ENCODE peak calls at places on chromosomes 4 and X, in four cellular contexts. L is endothelial cell of umbilical vein, F is GM23338, H is body of pancreas. X is an unnamed sample.
A peak's percentile ranks its signal among the peaks of the same experiment; 100 is the strongest.

GRCh38 chr4:18689308-18689915 is 667.9 kb upstream of the LCORL start:
- DNase-seq in F (peak; percentile 79), L (peak; percentile 77), H (peak; percentile 53), X (peak; percentile 88)

GRCh38 chr4:138184881-138185280 is 57.3 kb downstream of the SLC7A11 start:
- DNase-seq in H (no peak), F (no peak), L (no peak), X (no peak)

GRCh38 chr4:40934671-40935070 is 184.9 kb downstream of the NSUN7 start:
- DNase-seq in H (no peak), F (peak; percentile 38), L (no peak), X (peak; percentile 61)

GRCh38 chrX:96314974-96315373 is 369.7 kb upstream of the DIAPH2 start:
- DNase-seq in F (no peak), L (peak; percentile 1), H (no peak), X (no peak)

GRCh38 chrX:12804655-12805054 is 13.4 kb downstream of the PRPS2 start:
- DNase-seq in F (no peak), L (no peak), H (no peak), X (no peak)

GRCh38 chr4:82372502-82372873 is 1.3 kb downstream of the HNRNPD start:
- DNase-seq in L (peak; percentile 35), H (peak; percentile 40), F (peak; percentile 62), X (peak; percentile 63)

GRCh38 chrX:1444896-1445480 is 7.7 kb downstream of the ASMTL start:
- DNase-seq in H (peak; percentile 2), F (no peak), L (no peak), X (peak; percentile 26)

GRCh38 chr4:82461710-82462109 is 31.3 kb downstream of the ENOPH1 start:
- DNase-seq in H (no peak), L (no peak), F (no peak), X (no peak)

GRCh38 chrX:44898411-44899221 is 25.6 kb downstream of the KDM6A start:
- DNase-seq in F (no peak), H (peak; percentile 21), L (no peak), X (peak; percentile 48)

GRCh38 chrX:29542147-29542546 is 673.2 kb upstream of the MAGEB2 start:
- DNase-seq in F (no peak), H (no peak), L (no peak), X (no peak)

GRCh38 chrX:45714864-45715263 is 514.2 kb upstream of the DIPK2B start:
- DNase-seq in F (no peak), H (no peak), L (peak; percentile 81), X (no peak)

GRCh38 chr4:152392079-152392478 is 143.8 kb downstream of the FBXW7 start:
- DNase-seq in H (no peak), F (no peak), L (no peak), X (no peak)

GRCh38 chrX:9573282-9574106 is 108.6 kb downstream of the TBL1X start:
- DNase-seq in H (peak; percentile 39), L (no peak), F (peak; percentile 38), X (peak; percentile 47)

GRCh38 chr4:113531572-113531971 is 230.0 kb downstream of the CAMK2D start:
- DNase-seq in L (no peak), H (no peak), F (no peak), X (no peak)

GRCh38 chrX:47413179-47413594 is 42.8 kb downstream of the ZNF157 start:
- DNase-seq in H (no peak), L (no peak), F (no peak), X (no peak)

GRCh38 chr4:25563071-25563564 is 92.5 kb upstream of the SLC34A2 start:
- DNase-seq in H (no peak), F (no peak), L (no peak), X (peak; percentile 36)

GRCh38 chr4:69095301-69095731 is 958 bp upstream of the UGT2B7 start:
- DNase-seq in H (no peak), F (no peak), L (peak; percentile 90), X (no peak)

GRCh38 chr4:187208641-187209040 is 485.0 kb upstream of the FAT1 start:
- DNase-seq in F (no peak), H (no peak), L (no peak), X (no peak)

GRCh38 chr4:109671350-109671749 is 31.9 kb downstream of the CASP6 start:
- DNase-seq in F (no peak), L (no peak), H (no peak), X (no peak)

GRCh38 chrX:9291666-9292065 is 173.2 kb upstream of the TBL1X start:
- DNase-seq in H (no peak), F (peak; percentile 73), L (no peak), X (peak; percentile 79)

GRCh38 chr4:67700119-67700873 is 659 bp downstream of the UBA6 start:
- DNase-seq in L (no peak), H (no peak), F (no peak), X (no peak)

GRCh38 chr4:21211836-21212235 is 511.6 kb downstream of the PACRGL start:
- DNase-seq in H (no peak), F (no peak), L (no peak), X (no peak)

DNA sequence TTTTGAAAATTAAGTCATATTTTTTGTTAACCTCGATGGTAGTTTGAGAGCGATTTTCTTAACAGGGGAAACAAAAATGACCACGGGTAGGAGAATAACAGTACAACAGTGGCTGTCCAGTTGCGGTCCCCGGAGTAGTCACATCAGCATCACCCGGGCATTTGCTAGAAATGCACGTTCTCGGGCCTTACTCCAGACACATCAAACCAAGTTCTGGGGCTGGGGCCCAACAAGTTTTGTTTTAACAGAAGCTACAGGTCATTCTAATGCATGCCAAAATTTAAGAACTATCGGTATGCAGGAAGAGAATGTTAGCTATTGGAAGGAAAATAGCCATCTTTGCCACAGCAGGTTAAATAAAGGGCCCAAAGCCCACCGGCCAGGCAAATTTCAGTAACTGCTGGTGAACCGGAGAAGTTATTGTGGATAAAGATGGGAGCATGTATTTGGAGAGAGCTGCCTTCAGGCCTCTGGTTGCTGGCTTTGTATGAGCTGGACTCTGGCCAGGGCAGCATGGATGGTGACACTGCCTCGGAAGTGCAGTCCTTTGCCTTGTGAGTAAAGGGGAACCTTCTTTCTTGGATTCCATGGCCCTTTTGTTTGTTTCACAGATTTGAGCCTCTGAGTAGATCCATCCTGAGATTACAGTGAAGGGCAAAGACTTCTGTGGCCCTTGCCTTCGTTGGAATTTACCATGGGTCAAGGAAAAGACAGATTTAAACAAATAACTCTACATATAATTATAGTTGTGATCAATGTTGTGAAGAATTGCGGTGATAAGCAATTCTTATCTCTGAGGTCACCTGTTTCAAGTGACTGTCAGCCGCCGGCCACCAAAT is 62.1 kb downstream of the TBC1D14 start:
- DNase-seq in H (no peak), F (no peak), L (no peak), X (no peak)
- H3K27ac ChIP-seq in H (no peak overlapping the region), F (peak overlapping the region; percentile 96), L (no peak overlapping the region), X (no peak overlapping the region)

GRCh38 chr4:76449362-76449767 is 14.3 kb downstream of the SHROOM3 start:
- DNase-seq in L (peak; percentile 94), F (no peak), H (no peak), X (no peak)
- H3K27ac ChIP-seq in L (peak overlapping the region; percentile 12), F (no peak overlapping the region), H (peak overlapping the region; percentile 70), X (peak overlapping the region; percentile 86)

GRCh38 chrX:106680716-106681115 is 45.8 kb upstream of the RNF128 start:
- DNase-seq in H (no peak), L (no peak), F (no peak), X (no peak)
- H3K27ac ChIP-seq in H (no peak overlapping the region), L (no peak overlapping the region), F (no peak overlapping the region), X (no peak overlapping the region)

GRCh38 chrX:37781808-37782207 is 1.9 kb downstream of the CYBB start:
- DNase-seq in F (no peak), H (no peak), L (peak; percentile 1), X (no peak)

GRCh38 chrX:37779857-37780256 is at the start of gene CYBB:
- DNase-seq in H (no peak), F (no peak), L (no peak), X (no peak)

GRCh38 chrX:37776987-37777325 is 2.9 kb upstream of the CYBB start:
- DNase-seq in F (no peak), L (no peak), H (no peak), X (no peak)

DNA sequence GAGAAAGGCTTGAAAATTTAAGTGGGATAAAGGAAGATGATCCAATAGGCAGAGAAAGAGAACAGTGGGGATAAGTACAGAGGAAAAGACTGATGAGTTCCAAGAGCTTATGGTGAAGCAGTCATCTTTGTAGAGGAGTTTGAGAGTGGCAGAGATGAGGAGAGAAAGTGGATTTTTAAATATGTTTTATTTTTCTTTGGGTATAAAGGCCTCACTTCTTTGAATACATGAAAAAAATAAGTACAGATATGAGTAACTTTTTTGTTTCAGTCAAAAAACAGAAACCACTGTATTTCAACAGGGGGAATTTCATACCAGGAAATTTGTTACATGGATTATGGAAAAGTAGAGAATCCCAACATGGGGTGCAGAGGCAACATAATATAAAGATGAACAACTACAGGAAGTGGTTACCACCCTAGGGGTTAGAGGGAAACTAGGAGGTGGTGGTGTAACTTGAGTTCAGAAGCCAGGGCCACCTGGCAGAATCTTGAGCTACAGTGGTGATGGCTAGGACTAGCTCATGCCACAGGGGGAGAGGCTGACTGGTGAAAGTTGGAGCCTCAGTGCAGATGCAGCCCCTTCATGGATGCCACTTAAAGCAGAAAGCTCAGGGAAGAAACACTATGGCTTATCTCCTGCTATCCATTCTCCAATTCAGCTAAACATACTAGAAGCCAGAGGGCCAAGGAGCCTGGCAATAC is 3.4 kb upstream of the CYBB start:
- DNase-seq in H (no peak), L (no peak), F (no peak), X (no peak)
- H3K27ac ChIP-seq in H (no peak overlapping the region), L (no peak overlapping the region), F (no peak overlapping the region), X (no peak overlapping the region)

X was measured in endodermal cell.